ENCODE peak calls at places on chromosomes 12 and 14, in six cellular contexts. R, N, Y, H, G and D are unnamed samples.

GRCh38 chr14:69953266-69953905 is 74.2 kb downstream of the SMOC1 start:
- DNase-seq in R (no peak), N (no peak), Y (no peak), H (no peak), G (no peak), D (no peak)

GRCh38 chr14:52076334-52076733 is 7.5 kb upstream of the NID2 start:
- DNase-seq in R (peak), N (no peak), Y (no peak), H (no peak), G (no peak), D (peak)

GRCh38 chr14:99258341-99258781 is 13.6 kb downstream of the BCL11B start:
- DNase-seq in R (no peak), N (no peak), Y (no peak), H (no peak), G (no peak), D (no peak)

GRCh38 chr14:78595797-78596196 is 425.6 kb downstream of the NRXN3 start:
- DNase-seq in R (no peak), N (no peak), Y (peak), H (no peak), G (no peak), D (peak)

GRCh38 chr12:127146991-127147718 is 1119.8 kb upstream of the TMEM132C start:
- DNase-seq in R (no peak), N (no peak), Y (no peak), H (no peak), G (no peak), D (no peak)

GRCh38 chr12:22740656-22741350 is 115.8 kb downstream of the ETNK1 start:
- DNase-seq in R (no peak), N (no peak), Y (no peak), H (no peak), G (no peak), D (no peak)

GRCh38 chr12:48247181-48247966 is 44.3 kb upstream of the OR10AD1 start:
- DNase-seq in R (peak), N (no peak), Y (no peak), H (no peak), G (no peak), D (no peak)

GRCh38 chr12:51392556-51393237 is 1.5 kb upstream of the GALNT6 start:
- DNase-seq in R (no peak), N (no peak), Y (no peak), H (no peak), G (no peak), D (peak)

GRCh38 chr12:89882051-89882450 is 173.4 kb upstream of the ATP2B1 start:
- DNase-seq in R (no peak), N (no peak), Y (no peak), H (no peak), G (no peak), D (no peak)

GRCh38 chr14:91750634-91751198 is 18.8 kb upstream of the CATSPERB start:
- DNase-seq in R (no peak), N (no peak), Y (no peak), H (no peak), G (no peak), D (no peak)

GRCh38 chr12:33752854-33753253 is 269.4 kb upstream of the ALG10 start:
- DNase-seq in R (no peak), N (no peak), Y (no peak), H (no peak), G (no peak), D (no peak)

GRCh38 chr14:28294834-28295440 is 471.6 kb upstream of the FOXG1 start:
- DNase-seq in R (no peak), N (no peak), Y (no peak), H (peak), G (no peak), D (no peak)

GRCh38 chr12:93020225-93020997 is 91.3 kb upstream of the EEA1 start:
- DNase-seq in R (no peak), N (no peak), Y (no peak), H (peak), G (no peak), D (no peak)

GRCh38 chr12:2355198-2355597 is 302.4 kb downstream of the CACNA1C start:
- DNase-seq in R (no peak), N (no peak), Y (no peak), H (no peak), G (no peak), D (no peak)

GRCh38 chr14:93049295-93049694 is 66.4 kb downstream of the ITPK1 start:
- DNase-seq in R (no peak), N (no peak), Y (no peak), H (no peak), G (no peak), D (no peak)

GRCh38 chr12:1720494-1720893 is 29.6 kb downstream of the ADIPOR2 start:
- DNase-seq in R (no peak), N (no peak), Y (no peak), H (no peak), G (no peak), D (no peak)

GRCh38 chr12:1122803-1123202 is 131.8 kb downstream of the ERC1 start:
- DNase-seq in R (no peak), N (no peak), Y (no peak), H (no peak), G (no peak), D (no peak)

GRCh38 chr12:56599041-56599440 is 31.1 kb downstream of the BAZ2A start:
- DNase-seq in R (no peak), N (no peak), Y (no peak), H (no peak), G (no peak), D (no peak)

GRCh38 chr12:15629761-15630160 is 159.4 kb downstream of the EPS8 start:
- DNase-seq in R (no peak), N (no peak), Y (no peak), H (no peak), G (no peak), D (peak)

DNA sequence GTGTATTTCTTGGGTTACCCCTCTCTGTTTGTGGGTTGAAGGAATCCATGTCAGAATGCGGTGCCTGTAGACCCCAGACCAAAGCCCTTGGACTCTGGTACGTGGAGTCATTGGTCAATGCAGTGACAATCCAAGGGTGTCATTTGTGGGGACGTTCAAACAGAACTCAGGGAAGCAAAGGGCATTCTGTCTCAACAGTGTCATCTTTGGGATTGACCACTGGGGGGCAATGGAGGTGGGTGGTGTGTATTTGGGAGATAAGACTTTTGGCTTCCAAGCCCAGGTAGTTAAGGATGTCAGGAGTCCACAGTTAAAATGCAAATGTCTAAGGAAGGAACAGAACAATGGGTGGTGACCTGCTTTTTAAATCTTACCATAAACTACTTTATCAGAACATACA is 54.6 kb upstream of the CCDC175 start:
- DNase-seq in R (no peak), N (no peak), Y (peak), H (peak), G (no peak), D (no peak)
- TF ChIP-seq CTCF in R (no peak), N (peak), Y (peak), H (peak), G (peak), D (peak)

GRCh38 chr12:98227162-98227561 is 288.2 kb upstream of the TMPO start:
- DNase-seq in R (no peak), N (no peak), Y (no peak), H (peak), G (no peak), D (no peak)
- TF ChIP-seq CTCF in R (peak), N (no peak), Y (peak), H (peak), G (peak), D (peak)

GRCh38 chr12:96698965-96699364 is 208.1 kb upstream of the NEDD1 start:
- DNase-seq in R (no peak), N (no peak), Y (no peak), H (no peak), G (no peak), D (no peak)

GRCh38 chr12:96698521-96698920 is 208.5 kb upstream of the NEDD1 start:
- DNase-seq in R (no peak), N (no peak), Y (no peak), H (peak), G (no peak), D (no peak)
- TF ChIP-seq CTCF in R (no peak), N (no peak), Y (no peak), H (no peak), G (no peak), D (peak)

DNA sequence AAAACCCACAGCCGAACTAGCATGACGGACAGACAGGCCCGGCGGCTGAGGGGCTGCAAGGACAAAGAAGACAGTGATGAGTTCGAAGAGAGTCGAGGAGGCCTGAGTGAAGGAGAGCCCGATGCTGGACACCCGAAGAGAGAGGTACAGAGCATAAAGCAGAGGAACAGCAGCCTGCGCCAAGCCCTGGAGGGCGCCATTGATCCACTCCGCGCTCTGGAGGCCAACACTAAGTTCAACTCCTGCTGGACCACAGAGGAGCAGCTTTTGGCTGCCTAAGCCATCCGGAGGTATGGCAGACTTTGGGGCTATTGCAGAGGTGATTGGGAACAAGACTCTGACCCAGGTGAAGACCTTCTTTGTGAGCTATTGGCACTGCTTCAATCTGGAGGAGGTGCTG is 7.8 kb upstream of the PLXNC1 start:
- DNase-seq in R (no peak), N (no peak), Y (peak), H (peak), G (no peak), D (peak)
- TF ChIP-seq CTCF in R (peak), N (no peak), Y (no peak), H (peak), G (peak), D (peak)

GRCh38 chr14:103343164-103343879 is 9.3 kb downstream of the EIF5 start:
- DNase-seq in R (no peak), N (no peak), Y (no peak), H (no peak), G (no peak), D (no peak)
- TF ChIP-seq CTCF in R (no peak), N (no peak), Y (no peak), H (no peak), G (no peak), D (no peak)